ENCODE peak calls at places on chromosomes 5 and 9, in eight cellular contexts. Z is choroid plexus epithelial cell; X is adipocyte; E is pancreas; V is PC-9; J is aorta; Y is AG10803; C is naive thymus-derived CD4-positive, alpha-beta T cell. H is an unnamed sample.

GRCh38 chr5:124869481-124870033 is 123.1 kb upstream of the ZNF608 start:
- DNase-seq in J (no peak), X (no peak), Y (no peak), C (no peak), V (no peak), Z (no peak), E (no peak), H (no peak)

GRCh38 chr9:127801955-127802575 is 617 bp upstream of the FPGS start:
- DNase-seq in E (no peak), Y (peak), Z (peak), J (no peak), C (no peak), V (no peak), X (peak), H (peak)

GRCh38 chr5:59328801-59329296 is 564.7 kb downstream of the PDE4D start:
- DNase-seq in V (no peak), C (no peak), X (peak), Z (peak), J (peak), E (no peak), Y (peak), H (peak)

GRCh38 chr9:110101531-110102161 is 106.3 kb downstream of the C9orf152 start:
- DNase-seq in J (no peak), X (no peak), C (no peak), E (no peak), Z (no peak), Y (peak), V (no peak), H (no peak)

GRCh38 chr5:58980890-58981289 is 398.0 kb downstream of the RAB3C start:
- DNase-seq in V (no peak), C (no peak), X (no peak), E (no peak), Z (no peak), J (no peak), Y (no peak), H (no peak)

GRCh38 chr9:105296445-105296844 is 52.0 kb downstream of the SLC44A1 start:
- DNase-seq in V (no peak), E (no peak), Z (no peak), C (no peak), J (no peak), Y (no peak), X (no peak), H (no peak)

GRCh38 chr5:150576449-150576949 is 64.0 kb upstream of the SYNPO start:
- DNase-seq in J (no peak), Z (no peak), E (no peak), V (no peak), C (no peak), X (no peak), Y (no peak), H (no peak)

GRCh38 chr9:96073531-96074284 is 198.2 kb downstream of the ERCC6L2 start:
- DNase-seq in X (no peak), Z (no peak), C (no peak), J (no peak), V (peak), Y (no peak), E (no peak), H (no peak)

GRCh38 chr9:31908158-31908890 is 476.1 kb upstream of the ACO1 start:
- DNase-seq in X (no peak), Y (no peak), C (no peak), J (no peak), Z (no peak), V (peak), E (no peak), H (no peak)

GRCh38 chr9:69937358-69937757 is 106.3 kb upstream of the MAMDC2 start:
- DNase-seq in Z (no peak), V (no peak), E (no peak), Y (peak), X (no peak), C (no peak), J (no peak), H (peak)

GRCh38 chr9:4566806-4567205 is 76.5 kb downstream of the SLC1A1 start:
- DNase-seq in V (no peak), Y (no peak), X (no peak), Z (no peak), J (no peak), C (no peak), E (no peak), H (no peak)

GRCh38 chr5:1515311-1515920 is 8.3 kb downstream of the LPCAT1 start:
- DNase-seq in C (no peak), Z (no peak), V (no peak), X (no peak), E (no peak), Y (no peak), J (peak), H (no peak)

GRCh38 chr5:5132896-5133295 is 7.2 kb upstream of the ADAMTS16 start:
- DNase-seq in C (no peak), X (no peak), Z (no peak), E (peak), V (no peak), Y (no peak), J (no peak), H (no peak)

GRCh38 chr5:154164182-154164581 is 26.4 kb upstream of the GALNT10 start:
- DNase-seq in J (no peak), V (no peak), E (no peak), Y (no peak), X (no peak), Z (no peak), C (no peak), H (no peak)

GRCh38 chr9:13436591-13436990 is 157.1 kb upstream of the MPDZ start:
- DNase-seq in Z (no peak), C (no peak), J (no peak), Y (no peak), V (no peak), X (no peak), E (no peak), H (no peak)

GRCh38 chr9:71663931-71664459 is 104.3 kb downstream of the CEMIP2 start:
- DNase-seq in Y (peak), Z (peak), E (no peak), V (no peak), C (no peak), J (no peak), X (peak), H (peak)

GRCh38 chr9:71662086-71662485 is 106.2 kb downstream of the CEMIP2 start:
- DNase-seq in Y (peak), Z (no peak), V (no peak), C (no peak), E (no peak), X (no peak), J (no peak), H (no peak)

GRCh38 chr9:71665247-71665646 is 103.1 kb downstream of the CEMIP2 start:
- DNase-seq in C (no peak), V (no peak), Y (peak), E (no peak), J (no peak), X (no peak), Z (no peak), H (no peak)

GRCh38 chr9:71664566-71664965 is 103.7 kb downstream of the CEMIP2 start:
- DNase-seq in X (no peak), J (no peak), Y (no peak), E (no peak), C (no peak), V (no peak), Z (no peak), H (no peak)

DNA sequence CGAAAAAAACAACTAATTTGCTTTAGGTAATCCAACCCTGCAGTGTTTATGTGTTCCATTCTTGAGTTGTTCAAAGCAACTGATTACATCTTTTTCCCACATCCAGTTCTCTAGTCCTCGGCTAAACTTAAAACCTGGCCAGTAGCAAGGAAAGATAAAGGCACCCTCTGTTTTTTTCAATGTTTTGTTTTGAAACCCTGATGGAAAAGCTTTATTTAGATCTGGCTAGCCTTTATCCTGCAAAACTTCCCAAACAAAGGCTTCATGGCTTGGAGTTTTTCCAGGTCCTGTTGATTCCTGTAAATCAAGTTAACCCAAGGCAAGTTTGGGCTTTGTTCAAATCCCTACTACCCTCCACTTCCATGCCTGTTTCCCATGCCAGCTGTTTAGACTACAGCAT is 105.1 kb downstream of the CEMIP2 start:
- DNase-seq in X (no peak), E (no peak), Z (no peak), C (no peak), J (no peak), V (no peak), Y (peak), H (no peak)
- H3K4me3 ChIP-seq in X (no peak), E (no peak), Z (no peak), C (no peak), J (no peak), V (no peak), Y (no peak), H (no peak)

GRCh38 chr5:61625682-61626620 is 293.9 kb downstream of the ZSWIM6 start:
- DNase-seq in C (no peak), E (peak), J (peak), V (peak), Z (peak), Y (peak), X (peak), H (peak)

GRCh38 chr5:61623401-61624069 is 291.5 kb downstream of the ZSWIM6 start:
- DNase-seq in V (no peak), Z (peak), J (no peak), C (no peak), E (no peak), X (peak), Y (peak), H (no peak)

GRCh38 chr5:61624966-61625681 is 293.1 kb downstream of the ZSWIM6 start:
- DNase-seq in X (no peak), E (no peak), J (no peak), Z (no peak), V (no peak), C (no peak), Y (no peak), H (peak)

GRCh38 chr5:61624553-61624952 is 292.5 kb downstream of the ZSWIM6 start:
- DNase-seq in J (no peak), E (no peak), Y (no peak), V (no peak), X (no peak), Z (no peak), C (no peak), H (no peak)

GRCh38 chr5:61626639-61627282 is 294.7 kb downstream of the ZSWIM6 start:
- DNase-seq in X (no peak), J (no peak), E (no peak), V (no peak), C (no peak), Z (no peak), Y (no peak), H (no peak)
- H3K4me3 ChIP-seq in X (no peak), J (peak), E (peak), V (no peak), C (peak), Z (peak), Y (no peak), H (no peak)

DNA sequence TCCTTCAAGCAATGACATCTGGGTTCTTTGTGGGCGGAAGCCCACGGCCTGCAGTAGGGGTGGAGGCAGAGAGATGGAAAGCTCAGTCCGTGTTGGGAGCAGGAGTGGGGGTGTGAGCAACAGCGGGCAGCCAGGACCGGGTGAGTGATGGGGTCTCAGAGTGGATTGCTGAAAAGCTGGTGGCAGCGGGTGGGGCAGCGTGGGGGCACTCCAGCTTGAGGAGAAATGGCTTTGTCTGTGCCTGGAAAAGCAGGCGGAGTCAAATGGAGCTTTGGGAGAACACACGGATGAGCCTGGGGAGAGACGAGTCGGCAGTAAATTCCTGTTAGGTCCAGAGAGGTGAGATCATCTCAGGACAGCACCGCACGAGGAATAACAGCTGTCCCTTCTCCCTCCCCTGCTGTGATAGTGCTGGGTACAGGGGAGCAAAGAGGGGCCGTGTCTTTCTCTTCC is 42.1 kb downstream of the CACNA1B start:
- DNase-seq in Z (no peak), J (no peak), E (no peak), Y (no peak), C (no peak), V (no peak), X (no peak), H (no peak)
- H3K4me3 ChIP-seq in Z (no peak), J (no peak), E (no peak), Y (no peak), C (no peak), V (no peak), X (no peak), H (no peak)

GRCh38 chr5:158394102-158394501 is 535.2 kb upstream of the CLINT1 start:
- DNase-seq in Y (no peak), C (no peak), Z (no peak), X (no peak), E (no peak), V (no peak), J (no peak), H (no peak)
- H3K4me3 ChIP-seq in Y (no peak), C (no peak), Z (no peak), X (no peak), E (no peak), V (no peak), J (no peak), H (no peak)

GRCh38 chr5:80249876-80250275 is 6.0 kb downstream of the SERINC5 start:
- DNase-seq in C (no peak), Z (peak), V (no peak), J (no peak), X (peak), Y (no peak), E (no peak), H (no peak)
- H3K4me3 ChIP-seq in C (no peak), Z (no peak), V (no peak), J (no peak), X (no peak), Y (no peak), E (no peak), H (no peak)

GRCh38 chr9:87267701-87268100 is 230.0 kb upstream of the DAPK1 start:
- DNase-seq in X (peak), Y (peak), J (peak), Z (no peak), C (no peak), E (no peak), V (no peak), H (peak)

GRCh38 chr9:87269296-87269695 is 228.4 kb upstream of the DAPK1 start:
- DNase-seq in V (no peak), E (no peak), Y (no peak), Z (no peak), C (no peak), J (no peak), X (no peak), H (no peak)

GRCh38 chr9:87269777-87270176 is 227.9 kb upstream of the DAPK1 start:
- DNase-seq in E (no peak), C (no peak), V (no peak), X (peak), Y (peak), J (no peak), Z (no peak), H (no peak)

GRCh38 chr9:87271696-87272477 is 225.8 kb upstream of the DAPK1 start:
- DNase-seq in X (no peak), E (no peak), J (no peak), V (no peak), C (no peak), Z (peak), Y (peak), H (peak)

DNA sequence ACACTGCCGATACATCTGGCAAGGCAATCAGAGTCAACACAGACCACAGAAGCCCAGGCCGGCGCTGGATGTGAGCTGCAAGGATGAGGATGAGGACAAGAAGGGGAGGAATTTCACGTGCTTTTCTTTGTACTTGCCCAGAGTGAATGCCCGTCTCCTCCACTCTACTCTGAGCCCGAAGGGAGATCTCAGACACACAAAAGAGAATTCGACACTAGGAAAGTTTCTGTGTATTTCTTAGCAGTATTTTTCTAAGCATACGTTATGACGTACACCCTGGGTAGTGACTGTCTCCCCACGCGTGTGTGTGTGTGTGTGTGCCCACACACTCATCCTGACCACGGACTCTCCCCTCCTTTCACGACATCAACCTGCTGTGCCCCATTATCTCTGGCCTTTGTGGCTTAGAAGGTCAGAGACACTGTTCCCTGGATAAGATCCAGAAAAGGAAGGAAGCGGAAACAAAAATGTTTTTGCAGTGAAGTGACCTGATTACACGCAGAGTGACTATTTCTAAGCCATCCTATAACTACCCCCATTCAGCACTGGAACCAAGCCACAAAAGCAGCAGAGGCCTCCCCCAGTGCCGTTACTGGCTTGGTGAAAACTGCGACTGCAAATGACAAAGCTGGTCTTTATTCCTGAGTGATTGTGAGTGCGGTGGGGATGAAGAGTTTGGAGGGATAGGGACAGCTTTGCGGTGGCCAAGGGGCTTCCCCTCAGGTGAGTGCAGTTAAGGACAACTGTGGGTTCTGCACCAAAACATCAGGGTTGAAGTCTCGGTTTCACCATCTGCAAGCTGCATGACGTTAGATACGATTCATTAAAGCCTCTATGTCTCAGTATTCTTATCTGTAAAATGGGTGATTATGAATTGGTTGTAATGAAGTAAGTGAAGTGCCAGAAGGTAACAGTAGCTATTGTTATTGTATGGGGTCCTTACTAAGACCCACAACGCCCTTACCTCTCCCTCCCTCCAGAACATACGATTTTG is 227.1 kb upstream of the DAPK1 start:
- DNase-seq in X (peak), E (no peak), C (no peak), Y (peak), V (no peak), J (no peak), Z (peak), H (peak)
- H3K4me3 ChIP-seq in X (no peak), E (no peak), C (no peak), Y (no peak), V (no peak), J (no peak), Z (peak), H (no peak)

GRCh38 chr5:142323480-142324376 is 1.1 kb downstream of the SPRY4 start:
- DNase-seq in J (peak), V (peak), Y (peak), C (no peak), X (peak), E (peak), Z (peak), H (peak)
- H3K4me3 ChIP-seq in J (peak), V (peak), Y (peak), C (peak), X (peak), E (peak), Z (peak), H (peak)

DNA sequence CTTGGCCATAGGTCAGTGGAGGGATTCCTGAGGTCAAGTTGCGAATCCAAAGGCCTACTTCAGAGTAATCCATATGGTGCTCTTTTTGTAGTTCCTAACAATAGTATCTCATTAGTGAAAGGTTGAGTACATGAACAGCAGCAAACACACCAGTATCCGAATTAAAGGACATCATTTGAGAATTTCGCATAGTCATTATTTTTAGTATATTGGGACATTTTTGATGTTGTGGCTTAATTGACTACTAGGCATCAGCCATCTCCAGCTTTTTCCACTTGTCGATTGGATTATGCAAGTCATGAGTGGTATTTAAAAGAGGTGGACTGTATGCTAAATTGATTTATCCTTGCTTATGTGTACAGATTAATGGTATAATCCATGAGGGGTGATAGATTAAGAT is 23.7 kb downstream of the MAP3K1 start:
- DNase-seq in Y (no peak), X (peak), E (no peak), V (no peak), J (no peak), C (no peak), Z (no peak), H (no peak)
- H3K4me3 ChIP-seq in Y (no peak), X (peak), E (no peak), V (no peak), J (no peak), C (no peak), Z (no peak), H (no peak)

GRCh38 chr5:175434800-175435199 is 9.2 kb downstream of the DRD1 start:
- DNase-seq in C (no peak), J (no peak), X (no peak), Y (no peak), V (no peak), E (no peak), Z (no peak), H (no peak)
- H3K4me3 ChIP-seq in C (no peak), J (no peak), X (no peak), Y (no peak), V (no peak), E (no peak), Z (no peak), H (no peak)

DNA sequence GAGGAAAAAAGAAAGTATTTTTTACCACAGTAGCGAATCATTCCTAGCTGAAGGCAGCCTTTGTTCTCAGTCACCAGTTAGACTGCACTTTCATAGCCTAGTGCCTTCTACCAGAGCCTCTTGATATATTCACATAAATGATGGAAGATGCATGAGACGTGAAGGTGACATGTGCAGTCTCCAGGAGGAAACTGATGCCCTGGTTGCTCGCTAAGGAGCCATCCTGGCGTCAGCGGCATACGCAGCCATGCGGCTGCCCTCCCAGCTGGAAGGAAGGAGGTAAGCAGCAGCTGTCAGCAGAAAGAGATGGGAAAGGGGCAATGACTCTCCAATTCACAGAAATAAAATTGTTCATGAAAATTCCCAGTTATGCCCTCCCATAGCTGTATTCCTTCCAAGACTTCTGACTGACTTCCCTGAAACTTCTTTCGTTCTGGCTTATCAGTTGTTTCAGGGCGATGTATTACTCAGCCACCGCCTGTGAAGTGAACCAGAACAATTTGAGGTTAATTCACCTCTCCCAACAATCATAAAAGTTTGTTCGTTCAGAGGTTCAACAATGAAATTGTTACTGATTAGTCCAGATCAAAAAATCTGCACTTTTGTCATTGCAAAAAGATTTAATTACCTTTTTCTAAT is 331.2 kb downstream of the NR2F1-AS1 start:
- DNase-seq in Z (peak), Y (no peak), J (no peak), V (peak), X (no peak), C (no peak), E (no peak), H (no peak)
- H3K4me3 ChIP-seq in Z (peak), Y (no peak), J (peak), V (peak), X (peak), C (no peak), E (no peak), H (no peak)

H was measured in foreskin fibroblast.